ENCODE peak calls at places on chromosomes 5 and 9, in five cellular contexts. A is K562, Z is right lobe of liver, O is H1, I is foreskin fibroblast. F is an unnamed sample.

GRCh38 chr5:8756498-8757084 is 789.3 kb downstream of the SEMA5A start:
- DNase-seq in O (no peak), Z (no peak), A (no peak), I (peak; percentile 41), F (no peak)

GRCh38 chr5:113325054-113325453 is 109.7 kb downstream of the TSSK1B start:
- DNase-seq in O (no peak), A (no peak), I (no peak), Z (no peak), F (no peak)

GRCh38 chr9:69019808-69020207 is 5.9 kb upstream of the PRKACG start:
- DNase-seq in Z (no peak), I (no peak), A (peak; percentile 53), O (no peak), F (no peak)

GRCh38 chr9:133483611-133484010 is 4.7 kb upstream of the SLC2A6 start:
- DNase-seq in Z (no peak), I (no peak), O (no peak), A (no peak), F (no peak)

GRCh38 chr5:55176176-55176818 is 3.3 kb upstream of the CDC20B start:
- DNase-seq in I (peak; percentile 34), Z (peak; percentile 61), A (peak; percentile 62), O (peak; percentile 88), F (peak; percentile 67)

GRCh38 chr9:8351431-8351830 is 551.9 kb upstream of the DMAC1 start:
- DNase-seq in I (no peak), Z (no peak), O (no peak), A (no peak), F (no peak)

GRCh38 chr9:115691686-115692085 is 461.9 kb upstream of the PAPPA start:
- DNase-seq in O (no peak), I (peak; percentile 87), Z (no peak), A (no peak), F (no peak)

GRCh38 chr5:55850839-55851674 is at the start of gene IL31RA:
- DNase-seq in Z (no peak), I (peak; percentile 68), O (no peak), A (no peak), F (no peak)

GRCh38 chr5:21573915-21574314 is 1279.2 kb downstream of the CDH12 start:
- DNase-seq in Z (no peak), O (no peak), I (no peak), A (no peak), F (no peak)

GRCh38 chr5:1897386-1897785 is 14.7 kb upstream of the IRX4 start:
- DNase-seq in O (no peak), I (no peak), Z (no peak), A (no peak), F (no peak)

DNA sequence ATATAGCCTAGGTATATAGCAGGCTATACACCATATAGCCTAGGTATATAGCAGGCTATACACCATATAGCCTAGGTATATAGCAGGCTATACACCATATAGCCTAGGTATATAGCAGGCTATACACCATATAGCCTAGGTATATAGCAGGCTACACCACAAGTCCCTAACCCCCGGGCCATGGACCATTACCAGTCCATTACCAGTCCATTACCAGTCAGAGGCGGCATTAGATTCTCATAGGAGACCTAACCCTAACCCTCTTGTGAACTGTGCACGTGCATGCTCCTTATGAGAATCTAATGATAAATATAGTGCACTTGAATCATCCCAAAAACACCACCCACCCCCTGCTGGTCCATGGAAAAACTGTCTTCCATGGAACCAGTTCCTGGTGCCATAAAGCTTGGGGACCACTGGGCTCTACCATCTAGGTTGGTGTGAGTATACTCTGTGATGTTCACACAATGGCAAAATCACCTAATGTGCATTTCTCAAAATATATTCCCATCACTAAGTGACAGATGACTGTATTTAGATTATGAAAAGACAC is 4.7 kb downstream of the PLIN2 start:
- DNase-seq in O (no peak), A (no peak), Z (no peak), I (no peak), F (no peak)
- TF ChIP-seq CTCF in O (no peak), A (no peak), Z (peak; percentile 25), I (no peak), F (no peak)

DNA sequence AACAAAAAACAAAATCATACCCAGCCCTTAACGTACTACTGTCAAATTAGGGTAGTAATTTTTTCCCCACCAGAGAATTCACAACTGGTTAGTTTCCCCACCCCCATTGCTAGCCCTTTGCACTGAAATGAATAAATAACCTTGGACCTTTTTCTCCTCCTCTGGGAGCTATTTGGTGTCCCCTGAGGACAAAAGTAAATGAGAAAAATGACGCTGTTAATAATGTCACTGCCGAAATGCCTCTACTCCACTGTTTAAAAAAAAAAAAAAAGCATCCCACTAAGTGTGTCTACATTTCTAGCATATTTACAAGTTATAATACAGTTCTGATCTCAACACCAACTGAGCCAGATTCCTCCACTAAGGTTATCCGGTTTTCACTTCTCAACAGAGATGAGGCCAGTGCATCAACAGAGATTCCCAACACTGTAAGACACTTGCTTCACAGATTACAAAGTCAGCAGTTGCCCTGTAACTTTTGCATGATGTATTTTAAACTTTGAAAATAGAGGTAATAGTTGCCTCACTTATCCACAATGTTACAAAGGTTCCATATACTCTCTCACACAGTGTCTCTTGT is 5.1 kb upstream of the NFIB start:
- DNase-seq in Z (no peak), I (no peak), A (no peak), O (no peak), F (no peak)
- H3K4me3 ChIP-seq in Z (no peak overlapping the region), I (no peak overlapping the region), A (no peak overlapping the region), O (no peak overlapping the region), F (no peak overlapping the region)

GRCh38 chr5:176866913-176867312 is 32.2 kb downstream of the HK3 start:
- DNase-seq in Z (no peak), O (no peak), A (no peak), I (no peak), F (no peak)

GRCh38 chr5:176868126-176868525 is 31.0 kb downstream of the HK3 start:
- DNase-seq in I (no peak), Z (no peak), O (no peak), A (no peak), F (no peak)

GRCh38 chr5:176868731-176869130 is 30.4 kb downstream of the HK3 start:
- DNase-seq in Z (no peak), A (no peak), I (no peak), O (no peak), F (no peak)

GRCh38 chr5:176869501-176870109 is 29.5 kb downstream of the HK3 start:
- DNase-seq in Z (no peak), I (no peak), A (no peak), O (no peak), F (no peak)

DNA sequence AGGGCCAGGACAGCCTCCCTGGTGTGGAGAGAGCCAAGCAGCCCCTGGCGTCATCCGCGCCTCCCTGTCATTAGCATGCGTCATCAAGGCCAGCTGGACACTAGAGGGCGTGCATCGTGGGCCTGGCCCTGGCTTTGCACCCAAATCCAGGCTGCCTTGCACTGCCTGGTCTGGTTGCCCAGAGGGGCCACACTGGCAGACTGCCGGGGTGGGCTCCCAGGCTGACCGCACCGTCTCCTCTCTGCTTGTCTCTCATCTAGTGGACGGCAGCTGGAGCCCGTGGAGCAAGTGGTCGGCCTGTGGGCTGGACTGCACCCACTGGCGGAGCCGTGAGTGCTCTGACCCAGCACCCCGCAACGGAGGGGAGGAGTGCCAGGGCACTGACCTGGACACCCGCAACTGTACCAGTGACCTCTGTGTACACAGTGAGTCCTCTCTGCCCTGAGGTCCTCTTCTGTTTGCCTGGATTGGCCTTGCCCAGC is 29.0 kb downstream of the HK3 start:
- DNase-seq in O (peak; percentile 84), I (peak; percentile 21), Z (no peak), A (peak; percentile 84), F (peak; percentile 26)
- TF ChIP-seq CTCF in O (peak; percentile 92), I (peak; percentile 39), Z (peak; percentile 7), A (peak; percentile 86), F (no peak)

DNA sequence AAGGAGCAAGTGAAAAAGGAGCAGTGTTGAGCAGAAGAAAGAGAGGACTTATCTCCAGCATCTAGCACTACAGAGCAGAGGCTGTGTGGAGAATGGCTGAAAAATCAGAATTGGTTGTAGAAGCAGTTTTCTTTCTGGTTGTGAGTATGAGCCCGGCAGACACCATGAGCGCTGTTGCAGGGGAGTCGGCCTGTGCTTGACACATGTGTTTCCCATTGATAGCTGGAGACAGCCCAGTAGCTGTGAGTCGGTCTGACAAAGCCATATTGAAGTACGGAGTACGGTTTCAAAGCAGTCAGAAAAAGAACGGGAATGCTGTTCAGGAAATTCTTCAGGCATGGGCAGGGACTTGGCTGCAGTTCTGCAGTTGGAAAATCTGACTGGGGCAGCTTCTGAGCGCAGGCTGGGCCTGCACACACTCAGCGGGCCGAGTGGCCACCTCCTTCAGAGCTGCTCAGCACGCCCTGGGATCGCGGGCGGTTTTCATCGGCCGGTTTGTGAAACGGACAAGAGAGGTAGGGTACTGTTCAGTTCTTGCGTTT is at the start of gene SGCD:
- DNase-seq in Z (peak; percentile 51), I (peak; percentile 76), O (peak; percentile 45), A (no peak), F (peak; percentile 2)
- H3K4me3 ChIP-seq in Z (peak within 1 kb of the TSS; percentile 21), I (peak within 1 kb of the TSS; percentile 79), O (no peak within 1 kb of the TSS), A (no peak within 1 kb of the TSS), F (peak within 1 kb of the TSS; percentile 10)

DNA sequence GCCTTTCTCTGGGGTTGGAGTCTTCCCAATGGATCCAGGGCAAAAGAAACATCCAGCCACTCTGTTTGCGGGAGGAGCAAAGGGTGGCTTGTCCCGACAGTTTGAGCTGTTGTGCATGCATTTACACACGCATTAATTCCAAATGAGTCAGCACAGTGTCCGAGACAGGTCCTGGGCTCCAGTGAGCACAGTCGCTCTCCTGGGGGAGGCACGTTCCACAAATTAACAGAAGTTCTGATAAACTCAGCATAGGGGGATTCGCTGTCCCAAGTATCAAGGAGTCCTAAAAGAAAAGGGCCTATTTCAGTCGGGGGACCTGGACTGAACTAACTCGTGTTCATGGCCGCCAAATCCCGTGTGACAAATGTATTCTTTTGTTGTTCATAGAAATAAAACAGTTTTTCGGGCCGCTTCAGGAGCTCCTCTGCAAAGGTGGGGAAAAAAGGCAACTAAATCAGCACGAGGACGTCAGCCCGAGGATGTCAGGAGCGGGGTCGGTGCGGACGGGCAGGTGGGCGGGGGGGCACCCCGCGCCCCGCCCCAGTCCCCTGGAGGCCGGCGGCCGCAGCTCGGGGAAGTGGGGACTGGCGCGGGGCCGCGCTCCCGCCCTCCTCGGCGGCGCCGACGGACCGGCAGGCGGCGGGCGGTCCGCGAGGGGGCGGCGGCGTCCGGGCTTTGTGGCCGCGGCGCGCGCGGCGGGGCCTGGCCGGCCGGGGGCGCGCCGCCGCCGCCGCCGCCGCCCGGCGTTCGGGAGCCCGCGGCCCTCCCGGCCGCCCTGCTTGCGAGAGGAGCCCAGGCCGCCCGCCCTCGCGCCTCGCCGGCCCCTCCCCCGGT is at the start of gene MSANTD3:
- DNase-seq in A (peak; percentile 91), O (peak; percentile 74), Z (peak; percentile 71), I (peak; percentile 75), F (peak; percentile 88)
- TF ChIP-seq CTCF in A (peak; percentile 23), O (no peak), Z (peak; percentile 37), I (no peak), F (no peak)